ENCODE peak calls at places on chromosomes 2 and 18, in five cellular contexts. F is aorta; C is effector memory CD8-positive, alpha-beta T cell; A is KG1; G is smooth muscle cell of the brain vasculature. D is an unnamed sample.

GRCh38 chr2:224909885-224910517 is 132.3 kb downstream of the DOCK10 start:
- DNase-seq in G (no peak), C (no peak), A (no peak), F (peak; percentile 76), D (peak; percentile 87)

GRCh38 chr2:72921088-72921851 is 4.0 kb downstream of the EMX1 start:
- DNase-seq in G (no peak), F (no peak), C (no peak), A (no peak), D (peak; percentile 16)

GRCh38 chr18:64165906-64166305 is 17.0 kb upstream of the LINC00305 start:
- DNase-seq in A (no peak), G (peak; percentile 89), F (no peak), C (no peak), D (no peak)

GRCh38 chr2:235497096-235497495 is 3.3 kb downstream of the AGAP1 start:
- DNase-seq in F (no peak), G (no peak), C (no peak), A (no peak), D (no peak)

GRCh38 chr2:189210250-189211075 is 30.9 kb upstream of the COL5A2 start:
- DNase-seq in G (peak; percentile 85), C (no peak), A (no peak), F (peak; percentile 79), D (peak; percentile 57)

GRCh38 chr2:208182835-208183234 is 7.0 kb downstream of the C2orf80 start:
- DNase-seq in F (no peak), A (no peak), C (no peak), G (no peak), D (no peak)

GRCh38 chr2:101858246-101858645 is 133.5 kb upstream of the IL1R2 start:
- DNase-seq in A (no peak), C (no peak), F (no peak), G (no peak), D (no peak)

GRCh38 chr2:17030070-17030469 is 364.4 kb upstream of the CYRIA start:
- DNase-seq in F (no peak), G (no peak), A (no peak), C (no peak), D (no peak)

GRCh38 chr2:68057658-68058396 is 5.0 kb downstream of the C1D start:
- DNase-seq in A (no peak), F (no peak), G (no peak), C (no peak), D (no peak)

GRCh38 chr2:48717826-48718225 is 37.7 kb downstream of the LHCGR start:
- DNase-seq in F (no peak), G (no peak), A (no peak), C (no peak), D (no peak)

GRCh38 chr18:48545690-48546365 is 7.0 kb downstream of the CTIF start:
- DNase-seq in G (no peak), C (no peak), A (no peak), F (peak; percentile 73), D (peak; percentile 49)

GRCh38 chr2:74646201-74646600 is 1.9 kb downstream of the M1AP start:
- DNase-seq in A (no peak), F (no peak), G (no peak), C (no peak), D (no peak)

GRCh38 chr2:29106980-29107388 is 8.2 kb upstream of the CLIP4 start:
- DNase-seq in A (no peak), C (no peak), F (no peak), G (no peak), D (no peak)

GRCh38 chr2:162282765-162283425 is 35.6 kb downstream of the IFIH1 start:
- DNase-seq in G (peak; percentile 15), C (no peak), A (no peak), F (no peak), D (no peak)